ENCODE peak calls at places on chromosomes 11 and 22, in six cellular contexts. One of them, this sample, is unnamed.

GRCh38 chr11:63985812-63986155 is 454 bp upstream of the OTUB1 start:
- DNase-seq in HCEC 1CT: no peak
- DNase-seq in GM04504: no peak
- DNase-seq in AG08395: peak
- DNase-seq in AG04449: no peak
- DNase-seq in T-helper 2 cell: peak
- DNase-seq in this sample: no peak

GRCh38 chr11:57387284-57388030 is 3.0 kb downstream of the PRG2 start:
- DNase-seq in AG04449: no peak
- DNase-seq in AG08395: no peak
- DNase-seq in T-helper 2 cell: no peak
- DNase-seq in GM04504: no peak
- DNase-seq in HCEC 1CT: no peak
- DNase-seq in this sample: no peak

GRCh38 chr11:40797981-40798380 is 661.5 kb downstream of the LRRC4C start:
- DNase-seq in AG08395: no peak
- DNase-seq in AG04449: no peak
- DNase-seq in GM04504: no peak
- DNase-seq in HCEC 1CT: no peak
- DNase-seq in T-helper 2 cell: no peak
- DNase-seq in this sample: peak

GRCh38 chr11:130338667-130339066 is 23.9 kb upstream of the ZBTB44 start:
- DNase-seq in AG04449: no peak
- DNase-seq in HCEC 1CT: no peak
- DNase-seq in AG08395: no peak
- DNase-seq in T-helper 2 cell: no peak
- DNase-seq in GM04504: no peak
- DNase-seq in this sample: no peak

GRCh38 chr11:79150966-79151365 is 289.9 kb downstream of the TENM4 start:
- DNase-seq in HCEC 1CT: no peak
- DNase-seq in T-helper 2 cell: no peak
- DNase-seq in AG04449: no peak
- DNase-seq in GM04504: no peak
- DNase-seq in AG08395: no peak
- DNase-seq in this sample: no peak

GRCh38 chr11:45665933-45666647 is 668 bp upstream of the CHST1 start:
- DNase-seq in GM04504: no peak
- DNase-seq in HCEC 1CT: no peak
- DNase-seq in T-helper 2 cell: no peak
- DNase-seq in AG04449: no peak
- DNase-seq in AG08395: no peak
- DNase-seq in this sample: no peak

GRCh38 chr22:37167981-37168647 is 18.4 kb upstream of the IL2RB start:
- DNase-seq in AG04449: no peak
- DNase-seq in HCEC 1CT: no peak
- DNase-seq in AG08395: no peak
- DNase-seq in GM04504: no peak
- DNase-seq in T-helper 2 cell: no peak
- DNase-seq in this sample: no peak

GRCh38 chr11:123174196-123175183 is 20.6 kb downstream of the CLMP start:
- DNase-seq in AG08395: peak
- DNase-seq in GM04504: peak
- DNase-seq in HCEC 1CT: peak
- DNase-seq in T-helper 2 cell: no peak
- DNase-seq in AG04449: peak
- DNase-seq in this sample: peak

GRCh38 chr11:17978553-17979287 is 34.1 kb downstream of the SERGEF start:
- DNase-seq in HCEC 1CT: peak
- DNase-seq in GM04504: peak
- DNase-seq in AG04449: no peak
- DNase-seq in T-helper 2 cell: no peak
- DNase-seq in AG08395: peak
- DNase-seq in this sample: no peak